ENCODE peak calls at places on chromosomes 12 and 14, in eight cellular contexts. D, I, X, W, F, R, H and A are unnamed samples.

GRCh38 chr12:33223956-33224355 is 215.7 kb downstream of the SYT10 start:
- DNase-seq in X (peak; percentile 83), D (no peak), W (no peak), F (no peak), H (no peak), R (no peak), I (no peak), A (no peak)

GRCh38 chr12:127964717-127965116 is 302.3 kb upstream of the TMEM132C start:
- DNase-seq in H (no peak), I (no peak), R (no peak), X (no peak), F (no peak), D (no peak), W (no peak), A (no peak)

GRCh38 chr14:55446127-55446736 is 5.8 kb upstream of the TBPL2 start:
- DNase-seq in D (peak; percentile 18), W (peak; percentile 70), H (peak; percentile 74), I (peak; percentile 81), X (peak; percentile 67), R (no peak), F (peak; percentile 61), A (peak; percentile 77)

GRCh38 chr12:57242691-57243454 is 8.1 kb downstream of the STAC3 start:
- DNase-seq in W (peak; percentile 89), X (peak; percentile 21), D (peak; percentile 58), R (peak; percentile 41), I (peak; percentile 88), F (peak; percentile 50), H (peak; percentile 94), A (no peak)

GRCh38 chr12:13905795-13906194 is 75.6 kb downstream of the GRIN2B start:
- DNase-seq in D (no peak), I (no peak), X (no peak), W (no peak), R (no peak), F (no peak), H (no peak), A (no peak)

GRCh38 chr14:75022655-75023054 is 19.9 kb downstream of the EIF2B2 start:
- DNase-seq in R (no peak), D (no peak), W (peak; percentile 26), X (no peak), I (no peak), F (no peak), H (peak; percentile 19), A (no peak)

GRCh38 chr14:64725360-64725815 is 21.2 kb downstream of the PLEKHG3 start:
- DNase-seq in W (no peak), D (no peak), H (no peak), I (peak; percentile 88), R (no peak), F (no peak), X (no peak), A (no peak)

GRCh38 chr12:75760481-75761324 is 249.3 kb upstream of the KRR1 start:
- DNase-seq in R (no peak), D (no peak), H (no peak), F (no peak), I (no peak), W (no peak), X (no peak), A (no peak)

GRCh38 chr12:79360269-79360668 is 330.5 kb downstream of the PAWR start:
- DNase-seq in W (no peak), R (no peak), D (no peak), X (no peak), I (no peak), F (peak; percentile 10), H (no peak), A (peak; percentile 8)

GRCh38 chr14:101460986-101461750 is 100.1 kb upstream of the DIO3 start:
- DNase-seq in W (no peak), R (no peak), X (no peak), F (no peak), H (no peak), I (no peak), D (no peak), A (no peak)